ENCODE peak calls at places on chromosomes 13 and 19, in seven cellular contexts. V is neural progenitor cell, Y is GM23338, Z is SK-N-SH, U is MM.1S, C is OCI-LY7, E is hepatocyte. D is an unnamed sample. For H3K4me1, the result is how much of the 10 kb centered on the place peaks cover.

GRCh38 chr13:112781881-112782361 is 92.1 kb downstream of the ATP11A start:
- DNase-seq in V (no peak), Y (no peak), Z (peak), U (no peak), C (no peak), E (no peak), D (no peak)

GRCh38 chr13:35947315-35947714 is 183.9 kb downstream of the DCLK1 start:
- DNase-seq in V (no peak), Y (peak), Z (no peak), U (no peak), C (no peak), E (no peak), D (no peak)

GRCh38 chr13:80873589-80873988 is 532.7 kb upstream of the SPRY2 start:
- DNase-seq in V (no peak), Y (no peak), Z (no peak), U (peak), C (no peak), E (no peak), D (peak)

GRCh38 chr19:20233105-20233504 is 66.1 kb downstream of the ZNF486 start:
- DNase-seq in V (no peak), Y (no peak), Z (no peak), U (no peak), C (no peak), E (peak), D (no peak)

GRCh38 chr19:51006406-51006805 is 5.0 kb upstream of the KLK8 start:
- DNase-seq in V (no peak), Y (no peak), Z (peak), U (no peak), C (no peak), E (no peak), D (no peak)

GRCh38 chr19:54436031-54436523 is 12.9 kb upstream of the LENG8 start:
- DNase-seq in V (peak), Y (peak), Z (no peak), U (no peak), C (no peak), E (no peak), D (no peak)

GRCh38 chr19:14112051-14112808 is 5.3 kb downstream of the PRKACA start:
- DNase-seq in V (no peak), Y (peak), Z (no peak), U (no peak), C (no peak), E (no peak), D (no peak)

GRCh38 chr13:27813826-27814225 is 21.5 kb downstream of the GSX1 start:
- DNase-seq in V (no peak), Y (no peak), Z (no peak), U (no peak), C (no peak), E (no peak), D (no peak)

GRCh38 chr13:43787998-43788397 is 1.2 kb upstream of the ENOX1 start:
- DNase-seq in V (peak), Y (peak), Z (peak), U (peak), C (peak), E (no peak), D (peak)

GRCh38 chr19:45958320-45958719 is 15.3 kb downstream of the NOVA2 start:
- DNase-seq in V (no peak), Y (no peak), Z (no peak), U (no peak), C (no peak), E (no peak), D (no peak)
- H3K4me1 ChIP-seq in V (under half), Y (under half), Z (under half), U (under half), C (under half), E (under half), D (under half)

GRCh38 chr19:16115309-16116039 is 3.8 kb downstream of the RAB8A start:
- DNase-seq in V (no peak), Y (no peak), Z (no peak), U (no peak), C (no peak), E (no peak), D (no peak)

GRCh38 chr19:16112778-16113177 is 1.1 kb downstream of the RAB8A start:
- DNase-seq in V (no peak), Y (no peak), Z (no peak), U (peak), C (peak), E (no peak), D (no peak)

GRCh38 chr19:16111909-16112752 is 442 bp downstream of the RAB8A start:
- DNase-seq in V (no peak), Y (no peak), Z (no peak), U (peak), C (no peak), E (no peak), D (no peak)

GRCh38 chr19:16113727-16114126 is 2.0 kb downstream of the RAB8A start:
- DNase-seq in V (no peak), Y (no peak), Z (no peak), U (peak), C (peak), E (no peak), D (no peak)

DNA sequence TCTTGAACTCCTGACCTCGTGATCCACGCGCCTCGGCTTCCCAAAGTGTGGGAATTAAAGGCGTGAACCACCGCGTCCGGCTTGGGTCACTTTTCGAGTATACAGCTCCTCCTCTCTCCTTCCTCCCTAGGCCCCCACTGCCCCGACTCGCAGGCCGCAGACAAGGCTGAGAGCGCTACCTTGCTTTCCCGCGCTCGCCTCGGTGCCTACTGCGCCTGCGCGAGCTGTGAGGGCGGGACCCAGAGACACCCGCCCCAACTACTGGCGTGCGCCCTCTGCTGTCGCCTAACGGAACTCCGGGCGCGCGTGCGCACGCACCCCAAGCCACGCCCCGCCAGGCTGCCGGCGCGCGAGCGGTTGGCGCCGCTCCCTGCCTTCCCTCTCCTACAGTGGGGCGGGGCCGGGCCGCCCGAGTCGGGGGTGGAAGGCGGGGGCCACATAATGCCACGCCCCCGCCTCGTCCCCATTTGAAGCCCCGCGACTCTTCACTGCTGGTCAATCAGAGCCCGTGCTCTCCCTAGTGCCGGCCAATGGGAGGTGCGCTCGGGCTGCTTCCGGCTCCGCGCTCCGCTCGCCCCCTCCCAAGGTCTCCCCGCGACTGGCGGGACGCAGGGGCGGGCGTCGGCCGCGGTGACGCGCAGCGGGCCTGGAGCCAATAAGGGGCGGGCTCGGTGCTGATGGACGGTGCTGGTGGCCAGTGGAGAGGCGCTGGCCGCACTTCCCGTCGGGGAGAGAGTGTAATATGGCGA is at the start of gene RAB8A:
- DNase-seq in V (peak), Y (peak), Z (peak), U (peak), C (peak), E (peak), D (peak)
- TF ChIP-seq CTCF in V (peak), Y (peak), Z (peak), U (peak), C (peak), E (peak), D (peak)

GRCh38 chr13:42685762-42686560 is 95.4 kb upstream of the FAM216B start:
- DNase-seq in V (no peak), Y (no peak), Z (no peak), U (no peak), C (no peak), E (peak), D (no peak)
- TF ChIP-seq EZH2phosphoT487 in V (no peak), Y (no peak), Z (no peak), U (no peak), C (no peak), E (no peak), D (no peak)

GRCh38 chr19:5743640-5744039 is 23.2 kb downstream of the CATSPERD start:
- DNase-seq in V (no peak), Y (no peak), Z (no peak), U (no peak), C (no peak), E (peak), D (no peak)
- H3K4me1 ChIP-seq in V (under half), Y (under half), Z (under half), U (under half), C (under half), E (under half), D (under half)

GRCh38 chr19:53019684-53020083 is 6.0 kb downstream of the ERVV-1 start:
- DNase-seq in V (peak), Y (peak), Z (no peak), U (no peak), C (peak), E (no peak), D (no peak)
- TF ChIP-seq CTCF in V (peak), Y (peak), Z (no peak), U (no peak), C (peak), E (no peak), D (no peak)

GRCh38 chr19:34118879-34119748 is 53.2 kb upstream of the LSM14A start:
- DNase-seq in V (no peak), Y (no peak), Z (no peak), U (no peak), C (no peak), E (no peak), D (no peak)

GRCh38 chr19:34124828-34125227 is 47.5 kb upstream of the LSM14A start:
- DNase-seq in V (peak), Y (peak), Z (peak), U (no peak), C (no peak), E (no peak), D (peak)

GRCh38 chr19:34126966-34127365 is 45.3 kb upstream of the LSM14A start:
- DNase-seq in V (no peak), Y (no peak), Z (peak), U (no peak), C (no peak), E (no peak), D (no peak)

DNA sequence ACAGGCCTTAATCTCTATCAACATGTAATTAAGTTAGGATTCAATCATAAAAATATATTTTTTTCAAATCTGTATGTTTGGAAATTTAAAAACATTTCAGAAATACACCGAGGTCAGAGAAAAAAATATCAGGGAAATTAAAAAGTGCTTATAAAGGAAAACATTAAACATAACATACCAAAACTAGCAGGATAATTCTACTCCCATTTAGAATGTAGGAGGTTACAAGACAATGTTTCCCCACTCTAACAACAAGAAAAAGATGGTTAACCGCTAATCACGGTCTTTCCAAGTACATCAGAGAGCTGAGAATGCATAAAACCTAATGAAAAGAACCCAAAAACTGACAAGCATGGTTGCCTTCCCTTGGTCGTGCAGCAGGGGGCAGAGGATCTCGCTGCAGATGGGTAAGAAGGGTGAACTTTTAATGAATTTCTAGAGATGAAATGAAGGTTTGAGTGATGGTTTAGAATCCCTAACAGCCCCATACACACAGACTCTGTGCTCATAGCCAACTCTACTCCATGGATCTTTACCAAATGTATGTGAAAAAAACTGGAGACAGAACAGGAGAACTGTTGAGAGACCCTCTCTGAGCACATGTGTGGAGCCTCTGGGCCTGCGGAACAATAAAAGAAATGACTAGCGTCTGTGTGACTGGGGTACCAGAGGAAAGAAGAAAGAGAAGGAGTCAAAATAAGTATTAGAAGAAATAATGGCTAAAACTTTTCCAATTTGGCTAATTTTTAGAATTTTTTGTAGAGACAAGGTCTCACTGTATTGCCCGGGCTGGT is 51.3 kb upstream of the LSM14A start:
- DNase-seq in V (peak), Y (peak), Z (peak), U (peak), C (peak), E (peak), D (peak)
- TF ChIP-seq EZH2phosphoT487 in V (no peak), Y (no peak), Z (no peak), U (no peak), C (no peak), E (no peak), D (no peak)

DNA sequence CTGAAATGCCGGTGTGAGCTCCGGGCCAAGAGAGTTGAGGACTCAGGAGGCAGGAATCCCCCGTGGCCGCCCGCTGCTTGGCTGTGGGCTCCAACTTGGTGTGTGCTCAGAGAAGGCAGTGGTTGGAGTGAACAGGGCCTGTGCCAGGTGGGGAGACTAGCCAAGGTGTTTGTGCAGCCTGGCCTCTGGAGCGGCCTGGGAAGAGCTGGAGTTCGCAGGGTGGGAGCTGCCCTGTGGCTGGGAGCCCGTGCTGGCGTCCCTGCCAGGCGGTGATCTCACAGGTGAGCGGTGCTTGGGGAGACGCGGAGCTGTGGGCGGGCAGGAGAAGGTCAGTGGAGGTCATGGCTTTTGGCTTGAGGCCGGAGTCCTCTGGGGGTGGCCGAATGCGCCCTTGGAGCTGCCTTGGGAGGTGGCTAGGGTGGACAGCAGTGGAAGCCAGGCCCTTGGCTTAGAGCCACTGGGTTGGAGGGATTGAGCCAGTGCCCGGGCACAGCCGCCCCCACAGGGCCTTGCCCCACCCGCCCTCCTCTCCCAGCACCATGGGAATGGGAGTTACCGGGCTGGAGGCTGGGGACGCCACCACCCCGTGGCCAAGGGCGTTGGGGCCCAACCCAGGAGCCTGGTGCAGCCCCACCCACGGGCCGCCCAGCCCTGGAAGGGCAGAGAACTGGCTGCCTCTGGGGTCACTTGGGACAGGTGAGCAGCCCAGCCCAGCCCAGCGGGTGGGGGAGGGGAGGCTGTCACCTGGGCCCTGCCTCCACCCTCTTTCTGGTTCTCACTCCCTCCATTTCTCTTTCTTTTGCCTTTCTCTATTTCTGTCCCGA is 7.1 kb upstream of the CIRBP start:
- DNase-seq in V (peak), Y (no peak), Z (no peak), U (no peak), C (no peak), E (peak), D (peak)
- H3K4me1 ChIP-seq in V (half or more), Y (half or more), Z (half or more), U (under half), C (half or more), E (half or more), D (half or more)

D was measured in PC-3.